ENCODE peak calls at places on chromosomes 16 and 17, in six cellular contexts. T, X, D, U, Z and C are unnamed samples. For H3K4me1, the result is how much of the 10 kb centered on the place peaks cover.

GRCh38 chr16:56350491-56351405 is 74.6 kb downstream of the AMFR start:
- DNase-seq in Z (no peak), T (no peak), X (no peak), D (peak), U (no peak), C (no peak)

GRCh38 chr16:89565256-89565505 is 4.7 kb downstream of the RPL13 start:
- DNase-seq in D (no peak), Z (peak), T (no peak), U (no peak), X (peak), C (no peak)

GRCh38 chr16:35195864-35196216 is 1736.4 kb downstream of the TP53TG3F start:
- DNase-seq in U (no peak), Z (no peak), T (no peak), X (no peak), D (no peak), C (no peak)

GRCh38 chr16:57519796-57520360 is 16.5 kb downstream of the CCDC102A start:
- DNase-seq in Z (peak), U (peak), X (peak), T (peak), D (peak), C (peak)

GRCh38 chr16:87043273-87044030 is 273.7 kb downstream of the C16orf95 start:
- DNase-seq in Z (no peak), X (no peak), D (peak), U (no peak), T (no peak), C (peak)

GRCh38 chr16:85912271-85912974 is 13.5 kb downstream of the IRF8 start:
- DNase-seq in D (peak), U (peak), T (peak), Z (no peak), X (no peak), C (no peak)

GRCh38 chr16:53816211-53816610 is 112.3 kb downstream of the FTO start:
- DNase-seq in Z (no peak), X (no peak), U (no peak), T (no peak), D (no peak), C (no peak)

GRCh38 chr16:70715113-70715711 is 29.4 kb upstream of the MTSS2 start:
- DNase-seq in D (peak), X (peak), T (peak), U (no peak), Z (peak), C (peak)

GRCh38 chr17:81317992-81318391 is 22.9 kb upstream of the SLC38A10 start:
- DNase-seq in T (no peak), Z (no peak), U (no peak), X (no peak), D (no peak), C (no peak)

GRCh38 chr16:57377080-57377841 is 5.0 kb downstream of the CX3CL1 start:
- DNase-seq in T (no peak), U (no peak), X (peak), D (no peak), Z (peak), C (no peak)

GRCh38 chr17:56912105-56912999 is 1.5 kb downstream of the TRIM25 start:
- DNase-seq in Z (no peak), T (peak), X (no peak), D (peak), U (peak), C (peak)

GRCh38 chr17:73278465-73279453 is 17.1 kb upstream of the CPSF4L start:
- DNase-seq in U (peak), T (peak), X (no peak), D (peak), Z (no peak), C (no peak)

GRCh38 chr17:44769647-44770084 is 10.9 kb downstream of the ADAM11 start:
- DNase-seq in Z (no peak), T (no peak), D (no peak), X (no peak), U (no peak), C (no peak)

GRCh38 chr17:44767493-44767892 is 8.7 kb downstream of the ADAM11 start:
- DNase-seq in U (no peak), T (no peak), Z (no peak), D (no peak), X (peak), C (no peak)

GRCh38 chr17:44769230-44769629 is 10.4 kb downstream of the ADAM11 start:
- DNase-seq in U (no peak), D (no peak), T (no peak), Z (no peak), X (no peak), C (no peak)

GRCh38 chr17:44770526-44770925 is 11.7 kb downstream of the ADAM11 start:
- DNase-seq in T (no peak), D (no peak), X (no peak), U (no peak), Z (no peak), C (no peak)

GRCh38 chr17:44768505-44769142 is 9.8 kb downstream of the ADAM11 start:
- DNase-seq in X (no peak), Z (no peak), U (no peak), T (no peak), D (no peak), C (no peak)
- H3K4me3 ChIP-seq in X (no peak), Z (no peak), U (no peak), T (no peak), D (no peak), C (no peak)

DNA sequence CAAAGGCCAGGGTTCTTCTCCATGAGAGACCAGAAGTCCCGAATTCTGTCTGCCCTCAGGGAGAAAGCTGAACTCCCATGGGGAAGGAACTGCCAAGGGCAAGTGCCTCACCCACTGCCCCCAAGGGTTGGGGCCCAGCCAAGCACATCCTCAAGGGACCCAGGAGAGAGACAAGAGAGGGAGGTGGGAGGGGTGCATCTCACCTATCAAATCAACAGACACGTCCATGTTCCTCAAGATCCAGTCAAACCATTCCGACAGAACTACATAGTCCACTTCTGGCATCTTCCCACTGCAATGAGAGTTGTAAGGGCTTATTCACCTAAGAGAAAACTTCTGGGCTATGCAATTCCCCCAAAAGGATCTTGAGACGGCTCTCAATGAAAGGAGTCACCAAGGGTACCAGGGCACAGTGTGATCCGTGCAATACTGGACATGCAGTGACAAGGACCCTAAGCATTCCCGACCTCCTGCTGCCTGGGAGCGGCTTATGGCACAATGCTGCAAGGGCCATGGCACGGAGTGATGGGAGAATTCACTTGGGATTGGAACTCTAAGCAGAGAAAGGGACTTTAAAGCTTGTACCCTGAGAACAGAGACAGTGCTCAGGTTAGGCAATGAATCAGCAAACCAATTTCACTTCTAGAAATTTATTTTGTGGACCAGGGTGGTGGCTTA is 32.2 kb downstream of the TK2 start:
- DNase-seq in U (no peak), T (no peak), D (peak), X (no peak), Z (peak), C (no peak)
- H3K4me1 ChIP-seq in U (half or more), T (half or more), D (under half), X (under half), Z (half or more), C (under half)

DNA sequence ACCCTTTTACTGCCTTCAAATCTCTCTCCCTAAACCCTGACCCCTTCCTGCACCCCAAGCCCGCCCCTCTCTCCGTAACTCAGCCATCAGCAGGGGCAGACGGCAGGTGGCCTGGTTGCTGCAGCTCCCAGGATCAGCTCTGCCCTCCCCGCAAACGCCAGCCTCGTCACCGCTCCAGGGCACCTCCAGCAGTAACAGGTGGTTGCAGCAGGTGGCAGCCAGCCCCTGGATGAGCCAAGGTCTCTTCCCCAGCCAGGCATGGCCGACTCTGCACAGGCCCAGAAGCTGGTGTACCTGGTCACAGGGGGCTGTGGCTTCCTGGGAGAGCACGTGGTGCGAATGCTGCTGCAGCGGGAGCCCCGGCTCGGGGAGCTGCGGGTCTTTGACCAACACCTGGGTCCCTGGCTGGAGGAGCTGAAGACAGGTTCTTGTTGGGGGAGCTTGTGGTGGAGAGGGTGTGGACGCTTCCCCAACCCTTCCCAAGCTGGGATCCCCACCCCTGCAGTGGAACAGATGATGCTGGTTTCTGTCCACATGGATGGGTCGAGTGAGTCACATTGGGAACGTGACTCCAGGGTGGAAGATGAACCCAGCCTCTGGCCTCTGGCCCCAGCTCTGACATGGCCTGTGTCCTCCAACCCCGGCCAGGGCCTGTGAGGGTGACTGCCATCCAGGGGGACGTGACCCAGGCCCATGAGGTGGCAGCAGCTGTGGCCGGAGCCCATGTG is 558 bp downstream of the HSD3B7 start:
- DNase-seq in T (peak), U (no peak), Z (peak), X (peak), D (peak), C (no peak)
- H3K27ac ChIP-seq in T (no peak), U (no peak), Z (peak), X (no peak), D (no peak), C (peak)

DNA sequence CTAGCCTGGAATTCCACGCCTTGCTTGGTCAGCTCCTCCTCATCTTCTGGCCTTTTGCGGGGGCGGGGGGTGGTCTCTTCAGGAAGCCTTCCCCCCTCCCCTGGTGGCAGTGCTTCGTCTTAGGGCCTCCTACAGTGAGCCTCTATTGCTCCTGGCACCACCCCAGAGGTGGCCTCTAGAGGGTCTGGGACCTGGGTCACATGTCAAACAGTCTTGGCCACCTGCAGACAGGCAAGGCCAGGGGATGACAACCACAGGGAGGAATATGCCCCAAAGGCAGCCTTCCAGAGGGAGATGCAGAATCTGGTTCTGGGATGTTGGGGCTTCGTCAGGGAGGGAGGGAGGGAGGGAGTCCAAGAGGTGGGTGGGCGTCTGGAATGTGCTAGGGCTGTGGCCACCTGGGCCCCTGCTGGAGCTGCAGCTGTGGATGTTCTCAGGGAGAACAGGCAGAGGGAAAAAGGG is 50.6 kb downstream of the SMPD3 start:
- DNase-seq in X (peak), Z (no peak), D (peak), T (no peak), U (no peak), C (no peak)
- H3K4me3 ChIP-seq in X (no peak), Z (no peak), D (no peak), T (no peak), U (no peak), C (no peak)

GRCh38 chr17:7614422-7615264 is at the start of gene FXR2:
- DNase-seq in X (peak), U (peak), T (peak), Z (peak), D (peak), C (peak)
- H3K4me1 ChIP-seq in X (under half), U (under half), T (under half), Z (under half), D (under half), C (under half)

GRCh38 chr17:40580140-40580539 is 14.9 kb upstream of the CCR7 start:
- DNase-seq in U (no peak), T (no peak), X (no peak), Z (no peak), D (no peak), C (no peak)

GRCh38 chr17:40577611-40578065 is 12.4 kb upstream of the CCR7 start:
- DNase-seq in X (no peak), U (no peak), T (no peak), Z (no peak), D (no peak), C (peak)

GRCh38 chr17:40579471-40579870 is 14.2 kb upstream of the CCR7 start:
- DNase-seq in T (no peak), Z (no peak), X (no peak), U (no peak), D (no peak), C (no peak)

DNA sequence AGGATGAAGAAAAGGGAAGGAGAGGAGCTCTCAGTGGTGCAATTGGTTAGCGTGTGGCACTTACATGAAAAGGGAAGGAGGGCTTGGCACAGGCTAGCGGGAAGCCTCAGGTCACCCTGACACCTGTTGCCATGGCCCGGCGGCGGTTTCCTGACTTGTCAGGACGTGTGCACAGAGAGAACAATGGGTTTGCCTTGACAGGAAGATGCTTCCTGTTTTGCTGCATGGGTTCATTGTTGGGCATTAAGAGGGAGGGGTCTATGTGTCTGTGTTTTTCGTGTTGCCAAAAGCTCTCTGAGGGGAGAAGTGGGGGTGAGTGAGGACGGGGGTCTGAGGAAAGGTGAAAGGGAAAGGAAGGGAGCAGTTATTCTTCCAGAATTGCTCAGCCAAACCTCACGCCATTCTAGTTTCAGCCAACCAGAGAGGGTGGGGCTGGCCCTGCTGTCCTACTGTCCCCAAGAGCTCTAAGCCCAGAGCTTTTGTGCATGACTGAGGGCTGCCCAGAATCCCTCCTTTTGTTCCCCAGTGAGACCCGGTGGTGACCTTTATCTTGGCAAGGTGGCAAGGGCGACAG is 17.1 kb upstream of the CCR7 start:
- DNase-seq in U (no peak), X (no peak), Z (no peak), D (no peak), T (peak), C (no peak)
- H3K27ac ChIP-seq in U (no peak), X (no peak), Z (no peak), D (no peak), T (no peak), C (no peak)

GRCh38 chr16:727291-727977 is 528 bp downstream of the HAGHL start:
- DNase-seq in X (no peak), T (peak), Z (no peak), D (no peak), U (no peak), C (no peak)

GRCh38 chr16:728131-728889 is 1.4 kb downstream of the HAGHL start:
- DNase-seq in U (no peak), D (no peak), X (peak), T (peak), Z (peak), C (peak)

GRCh38 chr16:729768-730665 is 3.1 kb downstream of the HAGHL start:
- DNase-seq in U (no peak), D (no peak), X (no peak), T (no peak), Z (no peak), C (no peak)

GRCh38 chr16:730666-731509 is 4.0 kb downstream of the HAGHL start:
- DNase-seq in X (no peak), D (peak), U (no peak), Z (no peak), T (no peak), C (no peak)

DNA sequence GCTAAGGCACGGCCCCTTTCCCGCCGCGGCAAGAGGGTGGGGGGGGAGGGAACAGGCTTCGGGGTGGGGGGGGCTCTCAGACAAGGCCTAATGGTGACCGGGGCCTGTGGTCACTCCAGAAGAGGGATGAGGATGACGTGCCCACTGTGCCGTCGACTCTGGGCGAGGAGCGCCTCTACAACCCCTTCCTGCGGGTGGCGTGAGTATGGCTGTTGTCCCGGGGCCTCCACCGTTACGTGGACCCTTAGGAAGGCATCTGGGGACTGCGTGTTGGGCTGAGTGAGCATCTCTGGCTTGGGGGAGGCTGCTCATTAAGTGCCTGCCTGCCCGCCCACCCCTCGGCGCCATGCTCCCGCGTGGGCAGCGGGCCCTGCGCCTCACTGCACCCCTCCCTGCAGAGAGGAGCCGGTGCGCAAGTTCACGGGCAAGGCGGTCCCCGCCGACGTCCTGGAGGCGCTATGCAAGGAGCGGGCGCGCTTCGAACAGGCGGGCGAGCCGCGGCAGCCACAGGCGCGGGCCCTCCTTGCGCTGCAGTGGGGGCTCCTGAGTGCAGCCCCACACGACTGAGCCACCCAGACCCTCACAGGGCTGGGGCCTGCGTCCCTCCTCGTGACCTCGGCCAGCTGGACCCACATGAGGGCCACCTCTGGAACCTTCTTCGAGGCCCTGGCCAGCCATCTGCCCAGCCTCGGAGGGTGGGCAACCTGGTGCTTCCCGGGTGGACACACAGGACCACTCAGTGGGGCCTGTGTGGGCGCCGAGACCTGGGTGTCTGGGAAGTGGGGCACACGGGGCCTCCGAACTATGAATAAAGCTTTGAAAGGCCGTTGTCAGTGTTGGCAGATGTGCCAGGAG is 2.2 kb downstream of the HAGHL start:
- DNase-seq in D (no peak), T (no peak), Z (no peak), U (no peak), X (peak), C (no peak)
- H3K4me3 ChIP-seq in D (no peak), T (no peak), Z (peak), U (peak), X (no peak), C (peak)